ENCODE peak calls at places on chromosomes 16 and 17, in six cellular contexts. J is sigmoid colon, T is right lobe of liver, L is A549, V is K562, M is pancreas. X is an unnamed sample. For H3K4me1, the result is how much of the 10 kb centered on the place peaks cover.

GRCh38 chr17:14926526-14927122 is 338.5 kb downstream of the PMP22 start:
- DNase-seq in J (no peak), T (peak), L (peak), V (peak), M (no peak), X (no peak)

GRCh38 chr17:3905017-3905486 is 11.2 kb downstream of the P2RX1 start:
- DNase-seq in J (no peak), T (no peak), L (no peak), V (no peak), M (peak), X (no peak)

GRCh38 chr17:78356163-78356713 is 3.6 kb downstream of the SOCS3 start:
- DNase-seq in J (peak), T (no peak), L (peak), V (peak), M (no peak), X (peak)

GRCh38 chr17:78798695-78799559 is 16.9 kb upstream of the CYTH1 start:
- DNase-seq in J (no peak), T (no peak), L (no peak), V (peak), M (peak), X (no peak)

GRCh38 chr17:41500131-41500911 is 5.1 kb downstream of the KRT13 start:
- DNase-seq in J (no peak), T (no peak), L (peak), V (peak), M (no peak), X (no peak)

GRCh38 chr16:15051387-15051951 is 4.4 kb downstream of the NTAN1 start:
- DNase-seq in J (no peak), T (no peak), L (no peak), V (no peak), M (no peak), X (no peak)

GRCh38 chr17:80591788-80592187 is 47.1 kb downstream of the RPTOR start:
- DNase-seq in J (no peak), T (no peak), L (no peak), V (no peak), M (no peak), X (no peak)

GRCh38 chr16:79714440-79714839 is 113.9 kb upstream of the MAF start:
- DNase-seq in J (no peak), T (no peak), L (no peak), V (no peak), M (no peak), X (no peak)

GRCh38 chr16:17359778-17360177 is 111.0 kb downstream of the XYLT1 start:
- DNase-seq in J (no peak), T (no peak), L (no peak), V (no peak), M (no peak), X (no peak)

GRCh38 chr17:74569392-74570003 is 2.2 kb upstream of the CD300H start:
- DNase-seq in J (no peak), T (no peak), L (peak), V (peak), M (no peak), X (peak)

GRCh38 chr17:4806420-4806769 is 557 bp upstream of the PLD2 start:
- DNase-seq in J (no peak), T (no peak), L (no peak), V (no peak), M (no peak), X (no peak)

GRCh38 chr17:28350271-28350670 is 7.1 kb downstream of the POLDIP2 start:
- DNase-seq in J (no peak), T (no peak), L (no peak), V (no peak), M (no peak), X (no peak)

GRCh38 chr16:84182680-84183571 is 3.9 kb downstream of the TAF1C start:
- DNase-seq in J (no peak), T (no peak), L (no peak), V (no peak), M (peak), X (no peak)

GRCh38 chr16:84182104-84182503 is 4.8 kb downstream of the TAF1C start:
- DNase-seq in J (no peak), T (peak), L (no peak), V (no peak), M (peak), X (no peak)

GRCh38 chr16:84180519-84181140 is 6.2 kb downstream of the TAF1C start:
- DNase-seq in J (no peak), T (no peak), L (no peak), V (no peak), M (peak), X (no peak)

GRCh38 chr16:84179612-84180320 is 7.1 kb downstream of the TAF1C start:
- DNase-seq in J (no peak), T (no peak), L (no peak), V (no peak), M (peak), X (no peak)

DNA sequence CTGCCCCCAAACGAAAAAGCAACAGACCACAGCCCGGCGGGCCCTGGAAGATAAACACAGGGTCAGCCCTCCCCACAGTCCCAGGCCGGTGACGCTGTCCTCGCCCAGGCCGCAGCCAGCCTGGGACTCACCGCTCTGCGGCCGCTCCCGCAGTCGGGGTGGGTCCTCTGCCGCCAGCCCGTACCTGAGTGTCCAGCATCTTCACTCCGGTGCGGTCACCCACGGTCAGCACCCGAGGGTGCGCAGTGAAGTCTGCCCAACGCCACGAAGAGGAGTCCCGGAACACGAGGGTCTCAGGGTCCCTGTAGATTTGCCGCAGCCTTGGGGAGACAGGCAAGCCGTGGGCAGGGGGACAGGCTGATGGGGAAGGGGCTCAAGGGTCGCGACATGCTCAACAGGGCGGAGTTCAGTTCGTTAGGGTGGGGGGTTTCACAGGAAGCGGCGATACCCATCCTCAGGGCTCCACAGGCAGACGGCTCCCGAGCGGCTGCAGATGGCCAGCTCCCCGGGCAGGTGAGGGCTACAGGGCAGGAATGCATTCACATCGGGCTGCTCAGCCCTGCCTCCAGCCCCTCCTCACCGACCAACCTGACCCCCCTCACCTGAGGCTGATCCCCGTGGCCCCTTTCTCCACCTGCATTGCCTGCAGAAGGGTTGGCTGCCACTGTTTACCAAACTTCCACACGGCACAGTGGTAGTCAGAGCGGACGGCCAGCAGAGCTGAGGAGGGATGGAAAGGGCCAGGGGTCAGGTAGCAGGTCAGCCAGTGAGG is 5.5 kb downstream of the TAF1C start:
- DNase-seq in J (no peak), T (no peak), L (no peak), V (no peak), M (peak), X (no peak)
- H3K4me1 ChIP-seq in J (under half), T (under half), L (under half), V (under half), M (under half), X (under half)

GRCh38 chr16:646679-647172 is 2.4 kb upstream of the WDR90 start:
- DNase-seq in J (no peak), T (no peak), L (no peak), V (no peak), M (no peak), X (no peak)

GRCh38 chr16:648786-649589 is at the start of gene WDR90:
- DNase-seq in J (peak), T (peak), L (peak), V (no peak), M (peak), X (peak)

GRCh38 chr16:649646-650045 is 481 bp downstream of the WDR90 start:
- DNase-seq in J (no peak), T (no peak), L (no peak), V (no peak), M (peak), X (no peak)

GRCh38 chr16:647173-647902 is 1.8 kb upstream of the WDR90 start:
- DNase-seq in J (no peak), T (peak), L (no peak), V (no peak), M (peak), X (no peak)

DNA sequence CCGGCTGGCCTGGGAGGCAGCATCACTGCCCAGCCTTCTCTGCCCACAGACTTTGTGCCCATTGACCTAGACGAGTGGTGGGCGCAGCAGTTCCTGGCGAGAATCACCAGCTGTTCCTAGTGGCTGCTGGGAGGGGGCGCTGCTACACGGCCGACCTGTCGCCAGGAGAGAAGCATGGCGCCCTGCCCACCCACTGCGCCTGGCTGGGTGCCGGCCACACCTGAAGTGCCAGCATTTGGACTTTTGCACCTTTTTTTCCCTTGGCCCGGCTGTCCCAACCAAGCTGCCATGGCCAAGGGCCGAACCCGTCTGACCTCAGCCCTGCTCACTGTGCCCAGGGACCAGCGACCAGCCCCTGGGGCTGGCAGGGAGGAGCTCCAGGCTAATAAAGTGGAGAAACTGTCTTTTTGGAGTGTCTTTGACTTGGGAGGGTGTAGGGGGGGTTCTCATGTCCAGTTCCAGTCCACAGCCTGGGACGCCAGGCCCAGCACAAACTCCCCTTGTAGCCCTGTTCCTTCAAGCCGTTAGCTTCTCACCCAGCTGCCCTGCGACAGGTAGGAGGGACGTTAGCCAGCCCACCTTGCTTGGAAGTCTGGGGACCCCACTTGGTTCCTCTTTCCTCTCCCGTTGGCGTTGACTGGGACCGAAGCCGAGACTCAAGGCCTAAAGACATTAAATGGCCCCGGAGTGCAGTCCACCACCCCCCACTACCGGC is 937 bp upstream of the WDR90 start:
- DNase-seq in J (no peak), T (peak), L (no peak), V (no peak), M (peak), X (no peak)
- H3K4me1 ChIP-seq in J (under half), T (under half), L (under half), V (under half), M (under half), X (under half)

GRCh38 chr17:48840441-48840840 is 9.6 kb downstream of the CALCOCO2 start:
- DNase-seq in J (no peak), T (no peak), L (no peak), V (no peak), M (no peak), X (no peak)
- H3K4me1 ChIP-seq in J (half or more), T (under half), L (under half), V (under half), M (under half), X (under half)

GRCh38 chr16:49652441-49653175 is 203.3 kb downstream of the ZNF423 start:
- DNase-seq in J (peak), T (no peak), L (no peak), V (no peak), M (peak), X (no peak)
- H3K4me1 ChIP-seq in J (under half), T (under half), L (under half), V (under half), M (under half), X (under half)

X was measured in RWPE2.